ENCODE peak calls at places on chromosomes 5 and 9, in eight cellular contexts. M is adipocyte; E is heart left ventricle; D is mesenchymal stem cell; Z is HCT116; Q is IMR-90; J is breast epithelium; R is CD8-positive, alpha-beta memory T cell. H is an unnamed sample. For H3K4me1, H3K36me3 and H3K27me3, the result is how much of the 10 kb centered on the place peaks cover.

GRCh38 chr5:132500931-132501628 is 10.5 kb upstream of the IRF1 start:
- DNase-seq in Q (peak), Z (no peak), R (peak), E (peak), M (peak), D (peak), J (no peak), H (peak)

GRCh38 chr9:131107760-131108159 is 11.4 kb downstream of the AIF1L start:
- DNase-seq in D (no peak), E (no peak), R (peak), Q (no peak), Z (no peak), M (no peak), J (no peak), H (no peak)

GRCh38 chr5:151569132-151570046 is 21.7 kb downstream of the FAT2 start:
- DNase-seq in D (no peak), Z (no peak), Q (no peak), E (no peak), R (no peak), J (no peak), M (no peak), H (no peak)

GRCh38 chr5:132243366-132243977 is 14.0 kb upstream of the PDLIM4 start:
- DNase-seq in D (no peak), J (peak), M (no peak), Z (no peak), R (no peak), E (no peak), Q (no peak), H (no peak)

GRCh38 chr9:2925016-2925415 is 81.1 kb upstream of the PUM3 start:
- DNase-seq in J (no peak), Q (no peak), Z (no peak), R (no peak), M (no peak), E (no peak), D (no peak), H (no peak)

GRCh38 chr5:72624641-72625236 is 117.5 kb upstream of the ZNF366 start:
- DNase-seq in Z (no peak), Q (peak), M (peak), D (peak), E (peak), R (no peak), J (no peak), H (no peak)

GRCh38 chr9:120730661-120731514 is 16.6 kb upstream of the MEGF9 start:
- DNase-seq in M (peak), E (peak), Z (no peak), J (no peak), R (no peak), Q (peak), D (peak), H (no peak)

GRCh38 chr5:63456279-63456678 is 506.0 kb downstream of the HTR1A start:
- DNase-seq in R (no peak), D (no peak), M (no peak), Z (no peak), Q (no peak), J (no peak), E (no peak), H (no peak)

GRCh38 chr5:13740471-13740870 is 204.0 kb downstream of the DNAH5 start:
- DNase-seq in R (no peak), D (no peak), E (no peak), Z (no peak), M (no peak), J (no peak), Q (no peak), H (no peak)

GRCh38 chr5:143279698-143280097 is 123.8 kb downstream of the NR3C1 start:
- DNase-seq in M (no peak), Q (peak), E (no peak), Z (no peak), J (no peak), R (no peak), D (peak), H (no peak)

GRCh38 chr5:174793684-174794328 is 69.4 kb downstream of the MSX2 start:
- DNase-seq in M (peak), Z (peak), R (no peak), Q (peak), E (peak), J (peak), D (peak), H (no peak)

GRCh38 chr5:110846621-110847020 is 107.8 kb downstream of the SLC25A46 start:
- DNase-seq in M (peak), J (no peak), E (no peak), Z (no peak), R (no peak), Q (no peak), D (no peak), H (no peak)

GRCh38 chr5:151310932-151311331 is 7.4 kb upstream of the SLC36A3 start:
- DNase-seq in D (no peak), M (no peak), Q (no peak), E (no peak), J (no peak), Z (no peak), R (no peak), H (no peak)

GRCh38 chr9:74887041-74887980 is at the start of gene TRPM6:
- DNase-seq in R (no peak), J (peak), Q (peak), M (peak), D (peak), E (peak), Z (peak), H (peak)

GRCh38 chr5:60066502-60066901 is 173.0 kb upstream of the PDE4D start:
- DNase-seq in R (no peak), M (peak), Q (peak), D (peak), E (no peak), J (no peak), Z (no peak), H (no peak)

GRCh38 chr5:31719988-31720387 is 81.1 kb downstream of the PDZD2 start:
- DNase-seq in M (no peak), D (no peak), Z (no peak), Q (no peak), E (no peak), J (no peak), R (no peak), H (no peak)

GRCh38 chr5:163619951-163620350 is 114.5 kb downstream of the MAT2B start:
- DNase-seq in E (no peak), D (no peak), M (no peak), R (no peak), J (no peak), Z (no peak), Q (no peak), H (no peak)

GRCh38 chr5:154701181-154701580 is 54.0 kb upstream of the LARP1 start:
- DNase-seq in M (no peak), Q (no peak), J (no peak), E (no peak), R (no peak), Z (no peak), D (no peak), H (no peak)

GRCh38 chr5:141496038-141496437 is 7.2 kb downstream of the PCDHGC5 start:
- DNase-seq in Z (no peak), Q (no peak), M (no peak), R (no peak), E (no peak), J (peak), D (no peak), H (no peak)

GRCh38 chr9:111356567-111357244 is 26.7 kb upstream of the OR2K2 start:
- DNase-seq in Q (peak), D (peak), R (no peak), J (no peak), M (peak), E (no peak), Z (peak), H (no peak)

GRCh38 chr5:79834420-79835219 is 145.0 kb downstream of the CMYA5 start:
- DNase-seq in Q (no peak), D (no peak), M (no peak), J (no peak), E (no peak), Z (no peak), R (no peak), H (no peak)

GRCh38 chr5:32153723-32154122 is 20.4 kb downstream of the GOLPH3 start:
- DNase-seq in D (peak), Z (no peak), Q (peak), M (no peak), R (no peak), E (no peak), J (no peak), H (no peak)

GRCh38 chr9:34989946-34990635 is 546 bp downstream of the DNAJB5 start:
- DNase-seq in R (peak), Q (peak), D (peak), J (peak), E (peak), Z (no peak), M (peak), H (no peak)

GRCh38 chr5:99010294-99010693 is 81.5 kb upstream of the CHD1 start:
- DNase-seq in J (no peak), Q (no peak), E (no peak), D (no peak), M (no peak), R (no peak), Z (no peak), H (no peak)

GRCh38 chr5:40677456-40677855 is 2.3 kb upstream of the PTGER4 start:
- DNase-seq in J (no peak), D (no peak), E (no peak), M (peak), R (no peak), Q (no peak), Z (no peak), H (no peak)

GRCh38 chr5:137994556-137994955 is 38.3 kb downstream of the FAM13B start:
- DNase-seq in J (no peak), M (no peak), D (no peak), Q (no peak), Z (no peak), R (no peak), E (no peak), H (no peak)

GRCh38 chr5:151617841-151618710 is 26.9 kb upstream of the FAT2 start:
- DNase-seq in R (no peak), Z (peak), Q (no peak), E (no peak), J (no peak), M (no peak), D (no peak), H (no peak)

GRCh38 chr5:158839638-158840037 is 260.1 kb downstream of the EBF1 start:
- DNase-seq in Q (no peak), R (no peak), M (no peak), D (no peak), J (no peak), Z (no peak), E (no peak), H (no peak)

GRCh38 chr9:122389799-122390481 is 19.1 kb downstream of the PTGS1 start:
- DNase-seq in Q (no peak), Z (no peak), M (no peak), E (no peak), R (no peak), J (peak), D (no peak), H (no peak)

GRCh38 chr5:138632900-138633489 is 57.8 kb upstream of the HSPA9 start:
- DNase-seq in Q (peak), E (peak), M (peak), R (no peak), D (peak), J (no peak), Z (peak), H (no peak)

GRCh38 chr9:125649315-125649714 is 57.7 kb downstream of the MAPKAP1 start:
- DNase-seq in D (peak), M (peak), E (peak), J (no peak), Z (peak), R (no peak), Q (peak), H (no peak)

GRCh38 chr5:92147263-92147662 is 764.1 kb upstream of the ARRDC3 start:
- DNase-seq in J (no peak), D (no peak), E (no peak), Q (no peak), R (no peak), M (no peak), Z (no peak), H (no peak)

GRCh38 chr5:121279801-121280200 is 571.9 kb upstream of the FTMT start:
- DNase-seq in M (no peak), E (no peak), J (no peak), R (no peak), Q (no peak), Z (no peak), D (no peak), H (no peak)

GRCh38 chr5:86500947-86501346 is 116.8 kb upstream of the COX7C start:
- DNase-seq in R (no peak), Z (peak), E (no peak), D (peak), M (no peak), J (no peak), Q (no peak), H (no peak)

DNA sequence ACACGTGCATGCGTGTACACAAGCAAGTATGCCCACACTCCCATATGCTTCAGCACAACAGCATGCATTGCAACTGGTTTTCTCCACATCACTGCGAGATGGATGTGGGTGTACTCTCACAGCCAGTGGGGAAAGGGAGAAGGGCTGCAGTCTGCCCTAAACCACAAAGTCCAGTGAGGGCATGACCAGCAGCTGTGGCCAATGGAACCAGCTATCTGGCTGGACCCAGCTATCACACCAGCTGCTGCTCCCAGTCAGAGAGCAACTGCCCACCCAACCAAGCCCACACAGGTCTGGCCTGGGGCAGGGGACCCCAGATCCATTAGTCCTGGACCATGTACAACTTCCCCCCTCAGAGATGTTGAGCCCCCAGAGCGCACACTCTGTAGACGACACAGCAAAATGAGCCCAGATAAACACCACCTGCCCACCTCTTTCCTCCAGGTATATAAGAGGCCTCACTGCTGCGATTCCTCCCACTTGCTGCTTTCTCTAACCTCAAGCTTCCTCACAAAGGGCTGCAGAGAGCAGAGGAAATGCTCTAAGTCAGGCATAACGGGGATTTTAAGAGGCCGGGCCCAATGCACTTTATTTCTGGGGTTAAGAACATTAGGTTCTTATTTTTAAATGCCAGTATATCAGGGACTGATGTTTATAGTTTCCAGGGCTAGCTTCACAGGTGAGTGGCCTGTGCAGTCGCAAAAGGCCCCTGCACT is 38.9 kb downstream of the SHB start:
- DNase-seq in J (no peak), Q (no peak), E (no peak), D (no peak), Z (no peak), M (no peak), R (no peak), H (no peak)
- H3K4me1 ChIP-seq in J (under half), Q (under half), E (under half), D (half or more), Z (half or more), M (under half), R (under half), H (under half)

GRCh38 chr5:16437974-16438373 is 27.6 kb downstream of the ZNF622 start:
- DNase-seq in Z (no peak), E (no peak), M (peak), Q (no peak), J (no peak), D (no peak), R (no peak), H (no peak)
- H3K36me3 ChIP-seq in Z (under half), E (under half), M (under half), Q (under half), J (under half), D (under half), R (under half), H (under half)

GRCh38 chr9:98571643-98572042 is 137.1 kb downstream of the GABBR2 start:
- DNase-seq in J (no peak), M (no peak), E (no peak), Q (no peak), Z (no peak), D (no peak), R (no peak), H (no peak)

GRCh38 chr9:98569491-98569890 is 139.2 kb downstream of the GABBR2 start:
- DNase-seq in J (no peak), M (no peak), E (no peak), R (no peak), D (no peak), Z (no peak), Q (no peak), H (no peak)

GRCh38 chr9:98569070-98569469 is 139.7 kb downstream of the GABBR2 start:
- DNase-seq in D (no peak), Q (no peak), Z (no peak), R (no peak), J (no peak), E (no peak), M (no peak), H (no peak)

GRCh38 chr9:98570663-98571440 is 137.9 kb downstream of the GABBR2 start:
- DNase-seq in J (no peak), Z (no peak), M (no peak), E (no peak), Q (no peak), R (no peak), D (no peak), H (no peak)

GRCh38 chr9:98570055-98570454 is 138.7 kb downstream of the GABBR2 start:
- DNase-seq in J (no peak), D (no peak), M (no peak), E (no peak), Z (no peak), Q (no peak), R (no peak), H (no peak)
- H3K27me3 ChIP-seq in J (under half), D (under half), M (under half), E (under half), Z (under half), Q (under half), R (under half), H (under half)

GRCh38 chr9:33227013-33227398 is 13.0 kb upstream of the SPINK4 start:
- DNase-seq in R (no peak), M (no peak), E (no peak), Q (no peak), J (no peak), Z (no peak), D (no peak), H (no peak)
- H3K4me1 ChIP-seq in R (under half), M (under half), E (under half), Q (under half), J (under half), Z (under half), D (under half), H (under half)

GRCh38 chr9:742914-743594 is 98.4 kb upstream of the DMRT1 start:
- DNase-seq in Q (no peak), Z (no peak), E (no peak), M (no peak), D (no peak), J (peak), R (no peak), H (no peak)

GRCh38 chr9:744046-744712 is 97.3 kb upstream of the DMRT1 start:
- DNase-seq in J (no peak), D (no peak), Q (no peak), E (no peak), M (no peak), Z (no peak), R (no peak), H (no peak)

GRCh38 chr9:744790-745456 is 96.6 kb upstream of the DMRT1 start:
- DNase-seq in M (no peak), Z (no peak), J (no peak), D (no peak), E (peak), R (no peak), Q (no peak), H (no peak)

GRCh38 chr9:739362-739761 is 102.1 kb upstream of the DMRT1 start:
- DNase-seq in E (no peak), D (peak), Z (no peak), J (no peak), M (no peak), R (no peak), Q (peak), H (no peak)

GRCh38 chr9:742104-742503 is 99.4 kb upstream of the DMRT1 start:
- DNase-seq in D (no peak), Z (no peak), R (no peak), Q (no peak), E (no peak), J (peak), M (no peak), H (no peak)
- H3K36me3 ChIP-seq in D (under half), Z (under half), R (under half), Q (half or more), E (under half), J (under half), M (half or more), H (under half)

H was measured in CD8-positive, alpha-beta T cell.